ENCODE peak calls at places on chromosomes 16 and 17, in seven cellular contexts. Z is Peyer's patch, K is psoas muscle, E is cardiac muscle cell, D is colonic mucosa, P is transverse colon, V is MM.1S. T is an unnamed sample.
A peak's percentile ranks its signal among the peaks of the same experiment; 100 is the strongest.

GRCh38 chr17:51733166-51733565 is 425.3 kb downstream of the CA10 start:
- DNase-seq in Z (no peak), K (no peak), D (no peak), E (no peak), V (no peak), P (no peak), T (no peak)

GRCh38 chr16:17330019-17330570 is 140.7 kb downstream of the XYLT1 start:
- DNase-seq in Z (no peak), V (no peak), P (peak; percentile 26), D (no peak), K (no peak), E (no peak), T (no peak)

GRCh38 chr17:34321981-34322380 is 2.7 kb downstream of the CCL8 start:
- DNase-seq in V (no peak), K (no peak), P (no peak), Z (no peak), E (no peak), D (no peak), T (no peak)

GRCh38 chr17:58335779-58336455 is 7.3 kb upstream of the TSPOAP1 start:
- DNase-seq in Z (peak; percentile 92), V (peak; percentile 91), K (no peak), P (peak; percentile 70), E (no peak), D (no peak), T (no peak)

GRCh38 chr17:48102700-48103378 is 1.6 kb upstream of the CBX1 start:
- DNase-seq in Z (no peak), K (no peak), V (peak; percentile 68), P (no peak), E (no peak), D (no peak), T (no peak)

GRCh38 chr17:50185724-50186545 is 15.5 kb downstream of the COL1A1 start:
- DNase-seq in V (no peak), E (peak; percentile 60), K (no peak), Z (no peak), P (no peak), D (no peak), T (no peak)

GRCh38 chr17:60941028-60941427 is 263.4 kb downstream of the BCAS3 start:
- DNase-seq in D (peak; percentile 82), Z (peak; percentile 80), P (peak; percentile 78), K (peak; percentile 21), V (no peak), E (peak; percentile 95), T (no peak)

GRCh38 chr17:49971848-49972485 is 3.0 kb downstream of the DLX4 start:
- DNase-seq in K (no peak), P (no peak), E (peak; percentile 29), V (no peak), Z (no peak), D (no peak), T (no peak)

GRCh38 chr17:5020502-5021023 is 14.7 kb downstream of the SLC52A1 start:
- DNase-seq in D (no peak), V (no peak), K (peak; percentile 8), E (no peak), P (no peak), Z (no peak), T (no peak)

GRCh38 chr16:53761967-53762726 is 58.2 kb downstream of the FTO start:
- DNase-seq in Z (no peak), D (no peak), E (peak; percentile 26), P (no peak), K (no peak), V (no peak), T (no peak)

GRCh38 chr17:52148969-52149351 is 9.6 kb downstream of the CA10 start:
- DNase-seq in V (no peak), D (no peak), P (no peak), Z (no peak), K (no peak), E (no peak), T (no peak)

GRCh38 chr16:20879175-20880053 is 20.7 kb downstream of the DCUN1D3 start:
- DNase-seq in D (no peak), V (no peak), E (peak; percentile 61), K (no peak), Z (no peak), P (no peak), T (no peak)

GRCh38 chr16:89921699-89922476 is 1.3 kb upstream of the TUBB3 start:
- DNase-seq in D (peak; percentile 54), Z (peak; percentile 69), P (peak; percentile 59), V (no peak), K (peak; percentile 83), E (peak; percentile 96), T (peak; percentile 86)

GRCh38 chr16:57689772-57690558 is 4.6 kb upstream of the DRC7 start:
- DNase-seq in Z (peak; percentile 59), K (no peak), E (peak; percentile 46), V (no peak), D (no peak), P (no peak), T (peak; percentile 19)

GRCh38 chr17:72665841-72666518 is 426.5 kb downstream of the SLC39A11 start:
- DNase-seq in V (no peak), E (no peak), Z (no peak), P (no peak), D (no peak), K (no peak), T (no peak)

GRCh38 chr17:73436966-73437365 is 125.2 kb upstream of the CDC42EP4 start:
- DNase-seq in D (no peak), E (peak; percentile 33), P (no peak), K (no peak), Z (no peak), V (no peak), T (no peak)

GRCh38 chr16:64356267-64356666 is 765.6 kb downstream of the CDH11 start:
- DNase-seq in P (no peak), K (no peak), E (peak; percentile 84), D (no peak), V (no peak), Z (no peak), T (peak; percentile 87)

GRCh38 chr17:71495420-71495819 is 625.4 kb upstream of the SOX9 start:
- DNase-seq in E (no peak), V (peak; percentile 56), D (no peak), Z (no peak), K (no peak), P (no peak), T (no peak)

GRCh38 chr17:56863974-56864373 is 30.0 kb downstream of the DGKE start:
- DNase-seq in D (no peak), E (no peak), K (no peak), P (no peak), V (no peak), Z (no peak), T (no peak)

GRCh38 chr16:73036074-73036826 is 11.7 kb downstream of the ZFHX3 start:
- DNase-seq in E (no peak), Z (no peak), D (no peak), V (no peak), K (no peak), P (no peak), T (no peak)

GRCh38 chr17:628507-628941 is 86.1 kb downstream of the VPS53 start:
- DNase-seq in E (peak; percentile 21), K (no peak), P (no peak), D (no peak), V (no peak), Z (no peak), T (no peak)

GRCh38 chr17:292531-293382 is 59.9 kb downstream of the RPH3AL start:
- DNase-seq in P (no peak), V (no peak), E (no peak), D (no peak), Z (peak; percentile 38), K (no peak), T (no peak)

GRCh38 chr16:66167564-66168291 is 198.8 kb upstream of the CDH5 start:
- DNase-seq in Z (no peak), E (peak; percentile 99), K (no peak), P (no peak), D (no peak), V (no peak), T (no peak)

GRCh38 chr17:83178533-83179201 is 99.3 kb downstream of the METRNL start:
- DNase-seq in V (no peak), Z (no peak), K (no peak), P (no peak), E (no peak), D (peak; percentile 11), T (no peak)

GRCh38 chr17:63429766-63430165 is 16.3 kb downstream of the CYB561 start:
- DNase-seq in E (no peak), K (no peak), Z (peak; percentile 31), D (no peak), P (no peak), V (no peak), T (no peak)

GRCh38 chr17:56798916-56799315 is 34.8 kb downstream of the C17orf67 start:
- DNase-seq in Z (no peak), K (no peak), V (peak; percentile 54), E (peak; percentile 52), P (no peak), D (no peak), T (no peak)

GRCh38 chr16:88956546-88957455 is 20.2 kb downstream of the CBFA2T3 start:
- DNase-seq in K (peak; percentile 11), Z (no peak), E (no peak), V (no peak), D (no peak), P (no peak), T (no peak)

GRCh38 chr17:76681222-76682137 is 29.3 kb downstream of the MXRA7 start:
- DNase-seq in D (peak; percentile 89), Z (peak; percentile 84), P (peak; percentile 84), E (peak; percentile 84), K (peak; percentile 63), V (peak; percentile 51), T (no peak)

GRCh38 chr17:29210879-29211278 is 30.7 kb upstream of the MYO18A start:
- DNase-seq in E (no peak), D (no peak), P (no peak), K (no peak), V (no peak), Z (no peak), T (no peak)

GRCh38 chr17:76772842-76773521 is 35.1 kb downstream of the MFSD11 start:
- DNase-seq in D (no peak), K (no peak), Z (no peak), P (no peak), V (no peak), E (peak; percentile 68), T (peak; percentile 66)

GRCh38 chr17:81379523-81379942 is 15.7 kb upstream of the BAHCC1 start:
- DNase-seq in Z (peak; percentile 85), E (no peak), P (peak; percentile 81), V (no peak), K (no peak), D (peak; percentile 75), T (no peak)
- TF ChIP-seq CTCF in Z (no peak), E (no peak), P (no peak), V (no peak), K (no peak), D (no peak), T (no peak)

GRCh38 chr17:32241521-32242094 is 24.0 kb upstream of the RHBDL3 start:
- DNase-seq in E (no peak), P (no peak), K (no peak), V (no peak), D (no peak), Z (no peak), T (no peak)
- H3K4me3 ChIP-seq in E (no peak overlapping the region), P (no peak overlapping the region), K (no peak overlapping the region), V (no peak overlapping the region), D (no peak overlapping the region), Z (no peak overlapping the region), T (no peak overlapping the region)

GRCh38 chr17:37516131-37516561 is 26.5 kb downstream of the DUSP14 start:
- DNase-seq in P (no peak), E (peak; percentile 35), V (no peak), K (no peak), Z (no peak), D (no peak), T (no peak)
- H3K36me3 ChIP-seq in P (no peaks in the 10 kb centered on the region), E (peaks cover 16% of the 10 kb centered on the region), V (peaks cover 4% of the 10 kb centered on the region), K (peaks cover 91% of the 10 kb centered on the region), Z (peaks cover 74% of the 10 kb centered on the region), D (no peaks in the 10 kb centered on the region), T (peaks cover 2% of the 10 kb centered on the region)

GRCh38 chr16:50816901-50817555 is 75.1 kb downstream of the CYLD start:
- DNase-seq in V (no peak), P (no peak), K (no peak), Z (no peak), E (no peak), D (peak; percentile 4), T (no peak)
- TF ChIP-seq CTCF in V (no peak), P (no peak), K (no peak), Z (no peak), E (no peak), D (no peak), T (no peak)